ENCODE peak calls at places on chromosomes 12 and 14, in nine cellular contexts. One of them, this sample, is unnamed.
A peak's percentile ranks its signal among the peaks of the same experiment; 100 is the strongest.

GRCh38 chr12:116125981-116126566 is 151.4 kb downstream of the MED13L start:
- DNase-seq in K562: peak; percentile 35
- DNase-seq in HCT116: no peak
- DNase-seq in upper lobe of left lung: peak; percentile 64
- DNase-seq in vagina: no peak
- DNase-seq in prostate gland: no peak
- DNase-seq in GM12891: no peak
- DNase-seq in GM23338: peak; percentile 42
- DNase-seq in breast epithelium: no peak
- DNase-seq in this sample: no peak

GRCh38 chr12:5251092-5251491 is 180.8 kb upstream of the NTF3 start:
- DNase-seq in prostate gland: no peak
- DNase-seq in vagina: no peak
- DNase-seq in GM12891: no peak
- DNase-seq in GM23338: no peak
- DNase-seq in K562: no peak
- DNase-seq in upper lobe of left lung: no peak
- DNase-seq in breast epithelium: no peak
- DNase-seq in HCT116: no peak
- DNase-seq in this sample: no peak

GRCh38 chr14:54219281-54220121 is 177.3 kb upstream of the CDKN3 start:
- DNase-seq in prostate gland: no peak
- DNase-seq in K562: no peak
- DNase-seq in GM23338: peak; percentile 81
- DNase-seq in HCT116: no peak
- DNase-seq in breast epithelium: no peak
- DNase-seq in vagina: no peak
- DNase-seq in upper lobe of left lung: no peak
- DNase-seq in GM12891: no peak
- DNase-seq in this sample: no peak

GRCh38 chr14:104881369-104881979 is 16.4 kb downstream of the CEP170B start:
- DNase-seq in GM12891: no peak
- DNase-seq in breast epithelium: no peak
- DNase-seq in K562: no peak
- DNase-seq in HCT116: no peak
- DNase-seq in upper lobe of left lung: no peak
- DNase-seq in prostate gland: no peak
- DNase-seq in GM23338: no peak
- DNase-seq in vagina: no peak
- DNase-seq in this sample: no peak

GRCh38 chr12:88945041-88945732 is 364.9 kb upstream of the KITLG start:
- DNase-seq in upper lobe of left lung: no peak
- DNase-seq in prostate gland: no peak
- DNase-seq in breast epithelium: no peak
- DNase-seq in GM12891: no peak
- DNase-seq in K562: no peak
- DNase-seq in vagina: no peak
- DNase-seq in HCT116: no peak
- DNase-seq in GM23338: no peak
- DNase-seq in this sample: peak; percentile 44

GRCh38 chr14:22047105-22047504 is 373.5 kb upstream of the OR4E1 start:
- DNase-seq in GM12891: no peak
- DNase-seq in prostate gland: no peak
- DNase-seq in GM23338: peak; percentile 80
- DNase-seq in upper lobe of left lung: no peak
- DNase-seq in K562: peak; percentile 5
- DNase-seq in HCT116: no peak
- DNase-seq in breast epithelium: no peak
- DNase-seq in vagina: no peak
- DNase-seq in this sample: peak; percentile 34

GRCh38 chr12:30989754-30990153 is 63.2 kb downstream of the TSPAN11 start:
- DNase-seq in prostate gland: peak; percentile 26
- DNase-seq in GM12891: peak; percentile 46
- DNase-seq in GM23338: peak; percentile 73
- DNase-seq in K562: peak; percentile 33
- DNase-seq in breast epithelium: no peak
- DNase-seq in HCT116: no peak
- DNase-seq in vagina: no peak
- DNase-seq in upper lobe of left lung: no peak
- DNase-seq in this sample: peak; percentile 8

GRCh38 chr12:93736640-93737178 is 59.5 kb downstream of the CRADD start:
- DNase-seq in HCT116: no peak
- DNase-seq in K562: no peak
- DNase-seq in GM12891: no peak
- DNase-seq in GM23338: no peak
- DNase-seq in breast epithelium: no peak
- DNase-seq in prostate gland: no peak
- DNase-seq in upper lobe of left lung: no peak
- DNase-seq in vagina: no peak
- DNase-seq in this sample: no peak

GRCh38 chr14:33545696-33546095 is 405.2 kb downstream of the EGLN3 start:
- DNase-seq in HCT116: no peak
- DNase-seq in upper lobe of left lung: no peak
- DNase-seq in K562: no peak
- DNase-seq in prostate gland: no peak
- DNase-seq in vagina: no peak
- DNase-seq in GM23338: no peak
- DNase-seq in GM12891: no peak
- DNase-seq in breast epithelium: no peak
- DNase-seq in this sample: no peak

GRCh38 chr14:58430156-58430555 is 2.6 kb downstream of the KIAA0586 start:
- DNase-seq in vagina: no peak
- DNase-seq in upper lobe of left lung: no peak
- DNase-seq in HCT116: no peak
- DNase-seq in K562: no peak
- DNase-seq in breast epithelium: no peak
- DNase-seq in GM12891: no peak
- DNase-seq in prostate gland: no peak
- DNase-seq in GM23338: no peak
- DNase-seq in this sample: peak; percentile 4

GRCh38 chr14:58427289-58428010 is at the start of the genes KIAA0586 and TIMM9:
- DNase-seq in breast epithelium: peak; percentile 95
- DNase-seq in GM23338: peak; percentile 98
- DNase-seq in HCT116: peak; percentile 98
- DNase-seq in upper lobe of left lung: peak; percentile 95
- DNase-seq in vagina: no peak
- DNase-seq in GM12891: peak; percentile 65
- DNase-seq in prostate gland: peak; percentile 92
- DNase-seq in K562: peak; percentile 90
- DNase-seq in this sample: peak; percentile 98

GRCh38 chr14:58428011-58428807 is 690 bp downstream of the KIAA0586 start:
- DNase-seq in GM23338: peak; percentile 53
- DNase-seq in GM12891: no peak
- DNase-seq in HCT116: peak; percentile 33
- DNase-seq in prostate gland: no peak
- DNase-seq in K562: peak; percentile 29
- DNase-seq in upper lobe of left lung: no peak
- DNase-seq in vagina: no peak
- DNase-seq in breast epithelium: no peak
- DNase-seq in this sample: peak; percentile 73

DNA sequence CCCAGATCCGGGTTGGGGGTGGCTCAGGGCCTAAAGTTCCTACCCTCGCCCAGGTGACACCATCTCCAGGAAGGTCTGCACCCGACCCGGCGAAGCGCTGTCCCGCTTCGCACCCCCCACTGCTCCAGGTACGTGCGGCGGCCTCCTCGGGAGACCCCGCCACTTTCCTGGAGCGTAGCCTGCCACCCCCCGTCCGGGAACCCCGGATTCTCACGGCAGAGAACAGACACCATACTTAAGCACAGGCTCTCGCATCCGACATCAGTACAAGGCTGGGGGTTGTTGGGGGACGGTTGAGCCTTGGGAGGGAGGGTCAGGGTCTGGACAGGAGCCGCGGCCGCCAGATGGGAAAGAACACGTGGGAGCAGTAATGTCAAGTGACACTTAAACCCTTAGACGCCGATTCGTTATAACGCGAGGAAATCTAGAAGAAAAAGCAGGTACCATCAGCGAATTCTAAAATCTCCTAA is 477 bp downstream of the TIMM9 start:
- DNase-seq in GM12891: no peak
- DNase-seq in vagina: no peak
- DNase-seq in K562: peak; percentile 55
- DNase-seq in breast epithelium: no peak
- DNase-seq in upper lobe of left lung: peak; percentile 33
- DNase-seq in HCT116: no peak
- DNase-seq in GM23338: peak; percentile 80
- DNase-seq in prostate gland: peak; percentile 34
- DNase-seq in this sample: peak; percentile 72
- TF ChIP-seq POLR2AphosphoS5 in GM12891: peak; percentile 30
- TF ChIP-seq POLR2AphosphoS5 in vagina: no peak
- TF ChIP-seq POLR2AphosphoS5 in K562: no peak
- TF ChIP-seq POLR2AphosphoS5 in breast epithelium: no peak
- TF ChIP-seq POLR2AphosphoS5 in upper lobe of left lung: no peak
- TF ChIP-seq POLR2AphosphoS5 in HCT116: peak; percentile 53
- TF ChIP-seq POLR2AphosphoS5 in GM23338: peak; percentile 73
- TF ChIP-seq POLR2AphosphoS5 in prostate gland: no peak
- TF ChIP-seq POLR2AphosphoS5 in this sample: peak; percentile 25

GRCh38 chr12:122029620-122030426 is 8.1 kb downstream of the BCL7A start:
- DNase-seq in upper lobe of left lung: no peak
- DNase-seq in GM23338: no peak
- DNase-seq in prostate gland: no peak
- DNase-seq in vagina: no peak
- DNase-seq in breast epithelium: no peak
- DNase-seq in K562: no peak
- DNase-seq in GM12891: no peak
- DNase-seq in HCT116: no peak
- DNase-seq in this sample: no peak
- TF ChIP-seq POLR2AphosphoS5 in upper lobe of left lung: no peak
- TF ChIP-seq POLR2AphosphoS5 in GM23338: no peak
- TF ChIP-seq POLR2AphosphoS5 in prostate gland: no peak
- TF ChIP-seq POLR2AphosphoS5 in vagina: peak; percentile 19
- TF ChIP-seq POLR2AphosphoS5 in breast epithelium: no peak
- TF ChIP-seq POLR2AphosphoS5 in K562: no peak
- TF ChIP-seq POLR2AphosphoS5 in GM12891: no peak
- TF ChIP-seq POLR2AphosphoS5 in HCT116: no peak
- TF ChIP-seq POLR2AphosphoS5 in this sample: no peak

GRCh38 chr12:57896139-57896436 is 45.3 kb upstream of the ATP23 start:
- DNase-seq in prostate gland: no peak
- DNase-seq in GM12891: no peak
- DNase-seq in GM23338: peak; percentile 36
- DNase-seq in vagina: no peak
- DNase-seq in K562: no peak
- DNase-seq in HCT116: no peak
- DNase-seq in breast epithelium: no peak
- DNase-seq in upper lobe of left lung: no peak
- DNase-seq in this sample: no peak

GRCh38 chr12:57894577-57895292 is 46.6 kb upstream of the ATP23 start:
- DNase-seq in GM23338: no peak
- DNase-seq in GM12891: no peak
- DNase-seq in upper lobe of left lung: no peak
- DNase-seq in HCT116: no peak
- DNase-seq in vagina: no peak
- DNase-seq in K562: no peak
- DNase-seq in prostate gland: no peak
- DNase-seq in breast epithelium: no peak
- DNase-seq in this sample: no peak

GRCh38 chr12:57896437-57897201 is 44.7 kb upstream of the ATP23 start:
- DNase-seq in upper lobe of left lung: peak; percentile 82
- DNase-seq in GM23338: peak; percentile 78
- DNase-seq in prostate gland: peak; percentile 67
- DNase-seq in HCT116: no peak
- DNase-seq in vagina: no peak
- DNase-seq in K562: no peak
- DNase-seq in GM12891: no peak
- DNase-seq in breast epithelium: peak; percentile 66
- DNase-seq in this sample: peak; percentile 75

GRCh38 chr12:57893460-57894353 is 47.2 kb upstream of the CTDSP2 start:
- DNase-seq in breast epithelium: peak; percentile 92
- DNase-seq in HCT116: no peak
- DNase-seq in upper lobe of left lung: peak; percentile 91
- DNase-seq in GM12891: no peak
- DNase-seq in vagina: no peak
- DNase-seq in GM23338: peak; percentile 61
- DNase-seq in K562: no peak
- DNase-seq in prostate gland: peak; percentile 80
- DNase-seq in this sample: peak; percentile 92

DNA sequence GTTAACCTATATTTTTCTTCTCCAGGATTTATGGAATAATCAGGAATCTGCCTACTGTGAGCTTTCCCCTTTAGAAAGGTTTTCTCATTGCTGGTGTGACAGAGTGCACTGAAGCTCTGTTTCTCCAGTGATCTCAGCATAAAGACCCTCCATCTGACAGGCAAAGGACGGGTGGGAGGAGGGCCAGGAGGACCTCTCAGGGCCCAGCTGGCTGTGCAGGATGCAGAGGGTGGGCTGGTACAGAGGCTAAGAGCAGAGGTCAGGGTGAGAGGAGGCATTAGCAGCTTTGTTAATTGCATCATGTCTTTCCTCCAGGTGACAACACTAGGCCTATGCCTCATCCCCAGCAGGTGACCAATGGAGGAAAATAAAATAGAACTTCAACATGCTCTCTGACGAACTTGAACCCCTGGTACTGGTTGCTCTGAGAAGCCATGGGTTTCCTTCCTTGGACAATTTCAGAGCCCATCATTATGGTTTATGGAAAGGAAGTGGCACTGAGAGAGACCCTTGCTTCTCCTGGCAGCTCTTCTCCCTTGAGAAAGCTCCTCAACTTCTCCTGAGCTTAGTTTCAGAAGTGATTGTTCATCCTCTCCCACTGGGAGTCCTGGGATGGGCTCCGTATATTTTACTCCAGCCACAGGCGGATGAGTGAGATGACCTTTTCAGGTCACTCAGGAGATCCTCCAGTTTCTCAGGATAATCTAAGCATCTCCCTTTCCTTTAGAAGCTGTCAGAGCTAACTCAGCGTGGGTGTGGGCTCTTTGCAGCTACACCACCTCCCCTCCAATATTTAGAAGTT is 45.8 kb upstream of the ATP23 start:
- DNase-seq in prostate gland: no peak
- DNase-seq in vagina: no peak
- DNase-seq in breast epithelium: no peak
- DNase-seq in GM23338: no peak
- DNase-seq in upper lobe of left lung: no peak
- DNase-seq in GM12891: no peak
- DNase-seq in K562: no peak
- DNase-seq in HCT116: no peak
- DNase-seq in this sample: no peak
- TF ChIP-seq POLR2AphosphoS5 in prostate gland: no peak
- TF ChIP-seq POLR2AphosphoS5 in vagina: no peak
- TF ChIP-seq POLR2AphosphoS5 in breast epithelium: no peak
- TF ChIP-seq POLR2AphosphoS5 in GM23338: no peak
- TF ChIP-seq POLR2AphosphoS5 in upper lobe of left lung: no peak
- TF ChIP-seq POLR2AphosphoS5 in GM12891: no peak
- TF ChIP-seq POLR2AphosphoS5 in K562: no peak
- TF ChIP-seq POLR2AphosphoS5 in HCT116: no peak
- TF ChIP-seq POLR2AphosphoS5 in this sample: no peak

DNA sequence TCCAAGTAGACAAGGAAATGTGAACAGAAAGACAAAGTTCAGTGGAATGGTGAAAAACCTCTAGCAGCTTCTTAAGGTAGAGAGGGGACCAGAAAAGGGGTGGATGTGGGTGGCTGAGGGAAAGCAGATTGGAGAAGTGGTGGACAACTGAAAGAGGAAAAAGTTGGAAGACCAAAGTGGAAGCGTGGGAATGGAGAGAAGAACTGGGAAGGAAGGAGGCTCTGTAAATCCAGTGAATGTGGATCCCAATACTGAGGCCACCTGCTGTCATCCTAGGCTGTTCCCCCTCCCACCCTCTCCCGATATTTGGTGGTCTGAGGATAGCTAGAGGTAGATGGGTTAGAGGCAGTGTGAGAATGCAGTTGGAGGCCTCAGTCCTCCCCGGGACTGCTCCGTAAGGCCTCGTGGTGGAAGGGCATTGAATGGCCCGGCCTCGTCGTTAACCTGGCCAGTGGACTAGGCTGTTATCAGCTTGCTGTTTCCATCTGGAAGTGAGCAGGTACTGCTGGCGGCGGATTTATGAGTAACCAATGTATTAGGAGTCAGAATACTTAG is 822 bp upstream of the POU6F1 start:
- DNase-seq in HCT116: no peak
- DNase-seq in GM12891: no peak
- DNase-seq in prostate gland: peak; percentile 12
- DNase-seq in breast epithelium: no peak
- DNase-seq in GM23338: peak; percentile 44
- DNase-seq in upper lobe of left lung: peak; percentile 39
- DNase-seq in K562: peak; percentile 67
- DNase-seq in vagina: no peak
- DNase-seq in this sample: peak; percentile 47
- TF ChIP-seq POLR2AphosphoS5 in HCT116: no peak
- TF ChIP-seq POLR2AphosphoS5 in GM12891: no peak
- TF ChIP-seq POLR2AphosphoS5 in prostate gland: no peak
- TF ChIP-seq POLR2AphosphoS5 in breast epithelium: no peak
- TF ChIP-seq POLR2AphosphoS5 in GM23338: no peak
- TF ChIP-seq POLR2AphosphoS5 in upper lobe of left lung: no peak
- TF ChIP-seq POLR2AphosphoS5 in K562: peak; percentile 29
- TF ChIP-seq POLR2AphosphoS5 in vagina: no peak
- TF ChIP-seq POLR2AphosphoS5 in this sample: no peak

This sample was measured in endothelial cell of umbilical vein.